ENCODE peak calls at places on chromosomes 4 and X, in four cellular contexts. Y, C, H and A are unnamed samples.

GRCh38 chr4:73609688-73610087 is 10.5 kb downstream of the RASSF6 start:
- DNase-seq in Y (no peak), C (no peak), H (peak), A (no peak)

GRCh38 chrX:2819345-2820130 is 9.2 kb upstream of the GYG2 start:
- DNase-seq in Y (peak), C (no peak), H (peak), A (no peak)

GRCh38 chr4:105471566-105472176 is 2.2 kb downstream of the PPA2 start:
- DNase-seq in Y (peak), C (peak), H (peak), A (no peak)

GRCh38 chr4:98710831-98711230 is 52.4 kb upstream of the TSPAN5 start:
- DNase-seq in Y (no peak), C (no peak), H (no peak), A (no peak)

GRCh38 chr4:140790765-140791164 is 34.6 kb upstream of the TBC1D9 start:
- DNase-seq in Y (no peak), C (no peak), H (no peak), A (peak)

GRCh38 chrX:135170877-135171519 is at the start of gene CT55:
- DNase-seq in Y (peak), C (no peak), H (no peak), A (no peak)

GRCh38 chr4:122914938-122915337 is 7.5 kb downstream of the NUDT6 start:
- DNase-seq in Y (no peak), C (no peak), H (no peak), A (no peak)

GRCh38 chr4:174154455-174154854 is 129.0 kb downstream of the FBXO8 start:
- DNase-seq in Y (peak), C (no peak), H (no peak), A (no peak)

GRCh38 chr4:85807247-85807915 is 332.4 kb downstream of the ARHGAP24 start:
- DNase-seq in Y (no peak), C (no peak), H (no peak), A (no peak)
- TF ChIP-seq TCF7L2 in Y (no peak), C (no peak), H (no peak), A (no peak)

GRCh38 chr4:16516796-16517413 is 290.6 kb upstream of the TAPT1 start:
- DNase-seq in Y (peak), C (no peak), H (no peak), A (no peak)
- TF ChIP-seq TCF7L2 in Y (no peak), C (no peak), H (no peak), A (no peak)

GRCh38 chr4:8540586-8540985 is 39.6 kb upstream of the GPR78 start:
- DNase-seq in Y (no peak), C (no peak), H (no peak), A (no peak)
- TF ChIP-seq TCF7L2 in Y (no peak), C (no peak), H (no peak), A (no peak)

DNA sequence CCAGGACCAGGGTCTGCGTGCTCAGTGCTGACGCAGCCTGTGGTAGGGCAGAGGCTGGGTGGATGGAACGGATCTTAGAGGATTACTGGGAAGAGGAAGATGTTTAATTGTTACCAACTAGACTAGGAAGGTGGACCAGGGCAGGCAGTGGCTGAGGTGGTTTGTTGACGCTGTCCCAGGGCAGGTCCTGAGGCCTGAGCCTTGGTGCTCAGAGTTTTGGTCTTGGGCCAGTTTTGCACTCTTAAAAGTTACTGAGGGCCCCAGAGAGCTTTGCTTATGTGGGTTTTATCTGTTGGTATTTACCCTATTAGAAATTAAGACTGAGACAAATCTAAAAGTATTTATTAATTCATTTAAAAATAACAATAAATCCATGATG is 20.4 kb downstream of the RNF212 start:
- DNase-seq in Y (no peak), C (no peak), H (no peak), A (no peak)
- TF ChIP-seq TCF7L2 in Y (no peak), C (no peak), H (no peak), A (no peak)

GRCh38 chr4:185592845-185593488 is 57.7 kb upstream of the PDLIM3 start:
- DNase-seq in Y (peak), C (no peak), H (no peak), A (no peak)
- TF ChIP-seq TCF7L2 in Y (no peak), C (no peak), H (no peak), A (no peak)

GRCh38 chrX:41386222-41386990 is 52.4 kb downstream of the DDX3X start:
- DNase-seq in Y (no peak), C (no peak), H (no peak), A (no peak)

GRCh38 chrX:41388543-41388942 is 54.6 kb downstream of the DDX3X start:
- DNase-seq in Y (no peak), C (no peak), H (peak), A (no peak)

GRCh38 chrX:41391606-41392005 is 55.5 kb upstream of the NYX start:
- DNase-seq in Y (no peak), C (no peak), H (no peak), A (no peak)

GRCh38 chrX:41394293-41394692 is 52.9 kb upstream of the NYX start:
- DNase-seq in Y (peak), C (no peak), H (no peak), A (no peak)

GRCh38 chrX:41389311-41389888 is 55.4 kb downstream of the DDX3X start:
- DNase-seq in Y (no peak), C (no peak), H (peak), A (no peak)
- TF ChIP-seq TCF7L2 in Y (no peak), C (no peak), H (no peak), A (no peak)

GRCh38 chrX:46587158-46587557 is 13.6 kb downstream of the CHST7 start:
- DNase-seq in Y (no peak), C (no peak), H (no peak), A (no peak)

GRCh38 chrX:46579250-46579649 is 5.7 kb downstream of the CHST7 start:
- DNase-seq in Y (no peak), C (no peak), H (peak), A (no peak)

GRCh38 chrX:46580613-46581012 is 7.0 kb downstream of the CHST7 start:
- DNase-seq in Y (no peak), C (no peak), H (no peak), A (no peak)

GRCh38 chrX:46582964-46583363 is 9.4 kb downstream of the CHST7 start:
- DNase-seq in Y (no peak), C (no peak), H (no peak), A (no peak)

GRCh38 chrX:46582325-46582724 is 8.8 kb downstream of the CHST7 start:
- DNase-seq in Y (no peak), C (peak), H (no peak), A (no peak)
- TF ChIP-seq TCF7L2 in Y (no peak), C (no peak), H (no peak), A (no peak)

DNA sequence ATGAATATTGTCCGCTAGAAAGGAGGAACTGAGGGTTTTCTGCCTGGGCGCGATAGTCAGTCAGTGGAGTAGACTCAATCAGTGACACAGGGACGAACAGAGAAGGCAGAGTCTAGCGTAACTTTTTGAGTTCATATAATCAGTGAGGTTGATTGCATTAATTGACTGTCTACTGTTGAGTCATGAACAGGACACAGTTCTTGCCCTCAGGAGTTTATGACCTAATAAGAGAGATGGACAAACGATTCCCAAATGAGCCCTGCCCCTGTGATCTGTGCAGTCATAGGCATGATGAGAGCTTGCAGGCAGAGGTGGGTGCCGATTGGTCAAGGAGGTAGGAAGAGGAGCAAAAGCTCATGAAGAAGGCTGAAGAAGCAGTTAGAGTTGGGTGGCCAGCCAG is 57.1 kb downstream of the ADD1 start:
- DNase-seq in Y (no peak), C (no peak), H (no peak), A (no peak)
- TF ChIP-seq TCF7L2 in Y (no peak), C (no peak), H (no peak), A (no peak)

GRCh38 chr4:101670370-101670769 is 120.2 kb upstream of the BANK1 start:
- DNase-seq in Y (no peak), C (no peak), H (no peak), A (no peak)

GRCh38 chr4:101669832-101670188 is 120.7 kb upstream of the BANK1 start:
- DNase-seq in Y (no peak), C (no peak), H (no peak), A (no peak)

GRCh38 chr4:101669138-101669831 is 121.2 kb upstream of the BANK1 start:
- DNase-seq in Y (no peak), C (no peak), H (no peak), A (no peak)

GRCh38 chr4:101670897-101671296 is 119.6 kb upstream of the BANK1 start:
- DNase-seq in Y (no peak), C (no peak), H (no peak), A (no peak)

GRCh38 chr4:101667348-101667747 is 123.2 kb upstream of the BANK1 start:
- DNase-seq in Y (no peak), C (no peak), H (no peak), A (no peak)
- TF ChIP-seq TCF7L2 in Y (no peak), C (no peak), H (no peak), A (no peak)